ENCODE peak calls at places on chromosomes 11 and 22, in six cellular contexts. One of them, this sample, is unnamed.

GRCh38 chr11:32411937-32412615 is 23.3 kb downstream of the WT1 start:
- DNase-seq in lung: no peak
- DNase-seq in esophagus squamous epithelium: no peak
- DNase-seq in pancreas: no peak
- DNase-seq in gastrocnemius medialis: no peak
- DNase-seq in NB4: no peak
- DNase-seq in this sample: no peak

GRCh38 chr11:620935-621814 is 3.6 kb downstream of the CDHR5 start:
- DNase-seq in lung: no peak
- DNase-seq in esophagus squamous epithelium: no peak
- DNase-seq in pancreas: peak
- DNase-seq in gastrocnemius medialis: no peak
- DNase-seq in NB4: no peak
- DNase-seq in this sample: no peak

GRCh38 chr11:126479178-126479930 is 123.9 kb downstream of the ST3GAL4 start:
- DNase-seq in lung: no peak
- DNase-seq in esophagus squamous epithelium: no peak
- DNase-seq in pancreas: no peak
- DNase-seq in gastrocnemius medialis: no peak
- DNase-seq in NB4: no peak
- DNase-seq in this sample: no peak

GRCh38 chr11:71459767-71460320 is 6.8 kb downstream of the NADSYN1 start:
- DNase-seq in lung: no peak
- DNase-seq in esophagus squamous epithelium: no peak
- DNase-seq in pancreas: no peak
- DNase-seq in gastrocnemius medialis: no peak
- DNase-seq in NB4: no peak
- DNase-seq in this sample: no peak

GRCh38 chr22:32745251-32745995 is 56.1 kb upstream of the TIMP3 start:
- DNase-seq in lung: peak
- DNase-seq in esophagus squamous epithelium: no peak
- DNase-seq in pancreas: no peak
- DNase-seq in gastrocnemius medialis: peak
- DNase-seq in NB4: peak
- DNase-seq in this sample: no peak

GRCh38 chr11:111913031-111913861 is 712 bp downstream of the HSPB2 start:
- DNase-seq in lung: no peak
- DNase-seq in esophagus squamous epithelium: no peak
- DNase-seq in pancreas: no peak
- DNase-seq in gastrocnemius medialis: peak
- DNase-seq in NB4: no peak
- DNase-seq in this sample: no peak

GRCh38 chr11:120147094-120147949 is 9.4 kb upstream of the TRIM29 start:
- DNase-seq in lung: no peak
- DNase-seq in esophagus squamous epithelium: no peak
- DNase-seq in pancreas: no peak
- DNase-seq in gastrocnemius medialis: no peak
- DNase-seq in NB4: no peak
- DNase-seq in this sample: no peak

GRCh38 chr11:45379162-45379863 is 93.2 kb upstream of the SYT13 start:
- DNase-seq in lung: no peak
- DNase-seq in esophagus squamous epithelium: no peak
- DNase-seq in pancreas: no peak
- DNase-seq in gastrocnemius medialis: no peak
- DNase-seq in NB4: no peak
- DNase-seq in this sample: no peak

GRCh38 chr11:45671246-45672171 is 6.1 kb upstream of the CHST1 start:
- DNase-seq in lung: no peak
- DNase-seq in esophagus squamous epithelium: no peak
- DNase-seq in pancreas: peak
- DNase-seq in gastrocnemius medialis: no peak
- DNase-seq in NB4: no peak
- DNase-seq in this sample: no peak

GRCh38 chr11:128739589-128739988 is 45.7 kb downstream of the FLI1 start:
- DNase-seq in lung: no peak
- DNase-seq in esophagus squamous epithelium: no peak
- DNase-seq in pancreas: no peak
- DNase-seq in gastrocnemius medialis: no peak
- DNase-seq in NB4: no peak
- DNase-seq in this sample: no peak

GRCh38 chr11:130545449-130546072 is 97.1 kb downstream of the ADAMTS15 start:
- DNase-seq in lung: no peak
- DNase-seq in esophagus squamous epithelium: no peak
- DNase-seq in pancreas: no peak
- DNase-seq in gastrocnemius medialis: no peak
- DNase-seq in NB4: no peak
- DNase-seq in this sample: no peak

GRCh38 chr11:5369793-5370192 is 13.8 kb upstream of the OR51M1 start:
- DNase-seq in lung: no peak
- DNase-seq in esophagus squamous epithelium: no peak
- DNase-seq in pancreas: no peak
- DNase-seq in gastrocnemius medialis: no peak
- DNase-seq in NB4: peak
- DNase-seq in this sample: peak

GRCh38 chr11:68564261-68564660 is 103.7 kb downstream of the PPP6R3 start:
- DNase-seq in lung: no peak
- DNase-seq in esophagus squamous epithelium: no peak
- DNase-seq in pancreas: no peak
- DNase-seq in gastrocnemius medialis: no peak
- DNase-seq in NB4: no peak
- DNase-seq in this sample: no peak

GRCh38 chr22:38868886-38869381 is 3.1 kb downstream of the CBX6 start:
- DNase-seq in lung: peak
- DNase-seq in esophagus squamous epithelium: no peak
- DNase-seq in pancreas: peak
- DNase-seq in gastrocnemius medialis: peak
- DNase-seq in NB4: peak
- DNase-seq in this sample: peak

GRCh38 chr11:76615950-76616349 is 54.6 kb downstream of the LRRC32 start:
- DNase-seq in lung: no peak
- DNase-seq in esophagus squamous epithelium: no peak
- DNase-seq in pancreas: no peak
- DNase-seq in gastrocnemius medialis: no peak
- DNase-seq in NB4: no peak
- DNase-seq in this sample: no peak

GRCh38 chr11:66262696-66263095 is 5.7 kb upstream of the RAB1B start:
- DNase-seq in lung: no peak
- DNase-seq in esophagus squamous epithelium: no peak
- DNase-seq in pancreas: no peak
- DNase-seq in gastrocnemius medialis: no peak
- DNase-seq in NB4: no peak
- DNase-seq in this sample: no peak

GRCh38 chr22:40817737-40818136 is 1.4 kb downstream of the SLC25A17 start:
- DNase-seq in lung: no peak
- DNase-seq in esophagus squamous epithelium: no peak
- DNase-seq in pancreas: no peak
- DNase-seq in gastrocnemius medialis: no peak
- DNase-seq in NB4: no peak
- DNase-seq in this sample: peak

GRCh38 chr11:8387693-8388092 is 124.0 kb upstream of the LMO1 start:
- DNase-seq in lung: no peak
- DNase-seq in esophagus squamous epithelium: no peak
- DNase-seq in pancreas: no peak
- DNase-seq in gastrocnemius medialis: no peak
- DNase-seq in NB4: no peak
- DNase-seq in this sample: no peak

GRCh38 chr11:63937713-63938480 is 905 bp upstream of the NAA40 start:
- DNase-seq in lung: no peak
- DNase-seq in esophagus squamous epithelium: no peak
- DNase-seq in pancreas: no peak
- DNase-seq in gastrocnemius medialis: no peak
- DNase-seq in NB4: peak
- DNase-seq in this sample: peak

GRCh38 chr22:46162771-46163170 is 12.4 kb downstream of the PPARA start:
- DNase-seq in lung: no peak
- DNase-seq in esophagus squamous epithelium: no peak
- DNase-seq in pancreas: no peak
- DNase-seq in gastrocnemius medialis: no peak
- DNase-seq in NB4: no peak
- DNase-seq in this sample: no peak
- TF ChIP-seq CTCF in lung: no peak
- TF ChIP-seq CTCF in esophagus squamous epithelium: no peak
- TF ChIP-seq CTCF in pancreas: no peak
- TF ChIP-seq CTCF in gastrocnemius medialis: no peak
- TF ChIP-seq CTCF in NB4: no peak
- TF ChIP-seq CTCF in this sample: no peak

GRCh38 chr11:47349521-47350095 is 2.9 kb downstream of the MYBPC3 start:
- DNase-seq in lung: no peak
- DNase-seq in esophagus squamous epithelium: no peak
- DNase-seq in pancreas: no peak
- DNase-seq in gastrocnemius medialis: no peak
- DNase-seq in NB4: no peak
- DNase-seq in this sample: no peak

GRCh38 chr11:47350315-47350714 is 2.2 kb downstream of the MYBPC3 start:
- DNase-seq in lung: no peak
- DNase-seq in esophagus squamous epithelium: no peak
- DNase-seq in pancreas: no peak
- DNase-seq in gastrocnemius medialis: no peak
- DNase-seq in NB4: no peak
- DNase-seq in this sample: no peak

GRCh38 chr11:47348131-47348802 is 4.2 kb downstream of the MYBPC3 start:
- DNase-seq in lung: no peak
- DNase-seq in esophagus squamous epithelium: no peak
- DNase-seq in pancreas: no peak
- DNase-seq in gastrocnemius medialis: no peak
- DNase-seq in NB4: no peak
- DNase-seq in this sample: no peak

GRCh38 chr11:47347134-47347533 is 5.4 kb downstream of the MYBPC3 start:
- DNase-seq in lung: no peak
- DNase-seq in esophagus squamous epithelium: no peak
- DNase-seq in pancreas: no peak
- DNase-seq in gastrocnemius medialis: no peak
- DNase-seq in NB4: no peak
- DNase-seq in this sample: no peak

GRCh38 chr11:47348859-47349258 is 3.6 kb downstream of the MYBPC3 start:
- DNase-seq in lung: no peak
- DNase-seq in esophagus squamous epithelium: no peak
- DNase-seq in pancreas: no peak
- DNase-seq in gastrocnemius medialis: no peak
- DNase-seq in NB4: peak
- DNase-seq in this sample: no peak
- TF ChIP-seq CTCF in lung: no peak
- TF ChIP-seq CTCF in esophagus squamous epithelium: no peak
- TF ChIP-seq CTCF in pancreas: no peak
- TF ChIP-seq CTCF in gastrocnemius medialis: no peak
- TF ChIP-seq CTCF in NB4: peak
- TF ChIP-seq CTCF in this sample: no peak

DNA sequence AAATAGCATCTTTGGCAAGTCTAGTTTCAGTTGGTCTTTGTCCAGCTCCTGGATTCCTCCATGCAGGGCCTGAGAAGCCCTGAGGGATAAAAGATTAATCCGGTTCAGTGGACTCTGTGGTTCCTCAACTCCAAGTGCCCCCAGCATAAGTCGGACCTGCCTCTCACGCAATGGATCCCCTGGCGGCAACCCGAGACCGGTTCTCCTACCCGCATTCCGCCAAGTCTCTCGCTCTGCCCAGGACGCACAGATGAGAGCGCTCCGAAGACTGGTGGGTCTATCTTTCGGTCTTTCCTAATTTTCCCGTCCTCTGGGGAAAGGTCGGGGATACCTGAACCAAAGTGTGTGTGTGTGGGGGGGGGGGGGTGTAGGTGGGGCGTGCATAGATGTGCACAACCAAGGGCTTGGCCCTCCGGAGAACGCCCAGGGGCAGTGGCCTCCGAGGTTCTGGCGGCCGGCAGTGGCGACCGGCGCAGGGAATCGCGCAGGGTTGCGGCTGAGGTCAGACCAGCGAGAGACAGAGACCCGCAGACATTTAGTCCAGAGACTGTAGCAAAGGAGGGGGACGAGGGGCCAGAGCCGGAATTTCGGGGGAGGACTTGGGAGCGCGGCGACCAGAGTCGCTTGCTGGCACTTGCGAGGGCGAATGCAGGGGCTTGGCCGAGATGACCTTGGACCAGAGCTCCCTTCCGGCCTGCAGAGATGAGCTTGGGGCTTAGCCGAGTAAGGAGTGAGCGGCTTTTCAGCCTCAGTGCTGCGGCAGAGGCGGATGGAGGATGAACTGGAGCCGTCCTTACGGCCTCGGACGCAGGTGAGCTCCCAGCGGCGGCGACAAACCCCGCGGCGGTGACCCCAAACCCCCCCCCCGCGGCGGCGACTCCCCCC is 712 bp upstream of the SLC2A11 start:
- DNase-seq in lung: no peak
- DNase-seq in esophagus squamous epithelium: no peak
- DNase-seq in pancreas: peak
- DNase-seq in gastrocnemius medialis: peak
- DNase-seq in NB4: no peak
- DNase-seq in this sample: no peak
- TF ChIP-seq CTCF in lung: no peak
- TF ChIP-seq CTCF in esophagus squamous epithelium: no peak
- TF ChIP-seq CTCF in pancreas: no peak
- TF ChIP-seq CTCF in gastrocnemius medialis: no peak
- TF ChIP-seq CTCF in NB4: no peak
- TF ChIP-seq CTCF in this sample: no peak

DNA sequence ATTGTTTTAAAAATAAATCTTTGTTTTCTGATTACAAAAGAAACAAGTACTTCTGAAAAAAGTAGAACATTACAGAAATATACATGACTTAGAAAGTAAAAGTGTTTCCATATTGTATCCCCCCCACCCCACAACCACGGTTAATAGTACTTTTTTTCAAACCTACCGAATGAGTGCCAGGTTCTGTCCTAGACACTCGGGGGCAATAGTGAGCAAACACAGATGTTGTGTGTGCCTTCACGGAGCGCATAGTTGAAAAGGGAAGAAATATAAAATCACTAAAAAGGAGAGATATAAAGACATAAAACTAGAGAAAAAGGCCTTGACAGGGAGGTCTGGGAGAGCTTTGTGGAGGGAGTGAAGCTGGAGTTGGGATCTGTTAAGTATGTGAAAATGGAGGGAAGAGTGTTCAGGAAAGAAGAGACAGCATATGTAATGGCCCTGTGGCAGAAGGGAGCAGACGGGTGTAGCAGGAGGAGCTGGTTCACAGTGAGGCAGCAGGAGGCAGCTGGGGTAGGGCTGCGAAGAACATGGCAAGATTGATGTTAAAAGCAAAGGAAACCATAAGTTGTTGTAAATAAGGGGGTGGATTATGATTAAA is 42.1 kb upstream of the ALX4 start:
- DNase-seq in lung: no peak
- DNase-seq in esophagus squamous epithelium: no peak
- DNase-seq in pancreas: no peak
- DNase-seq in gastrocnemius medialis: no peak
- DNase-seq in NB4: peak
- DNase-seq in this sample: no peak
- TF ChIP-seq CTCF in lung: no peak
- TF ChIP-seq CTCF in esophagus squamous epithelium: no peak
- TF ChIP-seq CTCF in pancreas: no peak
- TF ChIP-seq CTCF in gastrocnemius medialis: no peak
- TF ChIP-seq CTCF in NB4: peak
- TF ChIP-seq CTCF in this sample: no peak

GRCh38 chr11:96045622-96046456 is 121.9 kb upstream of the MTMR2 start:
- DNase-seq in lung: no peak
- DNase-seq in esophagus squamous epithelium: no peak
- DNase-seq in pancreas: peak
- DNase-seq in gastrocnemius medialis: peak
- DNase-seq in NB4: no peak
- DNase-seq in this sample: no peak
- TF ChIP-seq CTCF in lung: no peak
- TF ChIP-seq CTCF in esophagus squamous epithelium: no peak
- TF ChIP-seq CTCF in pancreas: no peak
- TF ChIP-seq CTCF in gastrocnemius medialis: no peak
- TF ChIP-seq CTCF in NB4: no peak
- TF ChIP-seq CTCF in this sample: no peak

This sample was measured in GM20000.